ENCODE peak calls at places on chromosomes 5 and 9, in six cellular contexts. B is heart left ventricle, P is HFFc6, C is adrenal gland, I is Calu3, J is cardiac fibroblast. A is an unnamed sample.

GRCh38 chr5:170861855-170862766 is at the start of gene RANBP17:
- DNase-seq in B (peak), P (peak), C (peak), I (peak), J (peak), A (peak)

GRCh38 chr9:33884856-33885701 is 68.1 kb downstream of the UBE2R2 start:
- DNase-seq in B (peak), P (peak), C (no peak), I (peak), J (peak), A (peak)

GRCh38 chr5:132417461-132417860 is 48.0 kb downstream of the SLC22A5 start:
- DNase-seq in B (no peak), P (no peak), C (no peak), I (no peak), J (no peak), A (no peak)

GRCh38 chr5:178797101-178797521 is 62.6 kb upstream of the ZNF354B start:
- DNase-seq in B (no peak), P (no peak), C (no peak), I (no peak), J (no peak), A (no peak)

GRCh38 chr9:101727621-101728524 is 10.6 kb downstream of the GRIN3A start:
- DNase-seq in B (no peak), P (peak), C (no peak), I (peak), J (peak), A (peak)

GRCh38 chr5:61010759-61011460 is 65.9 kb downstream of the NDUFAF2 start:
- DNase-seq in B (no peak), P (peak), C (no peak), I (no peak), J (peak), A (no peak)

GRCh38 chr9:135334953-135335460 is 144.6 kb upstream of the PPP1R26 start:
- DNase-seq in B (no peak), P (no peak), C (peak), I (no peak), J (no peak), A (no peak)

GRCh38 chr5:92353107-92354030 is 970.3 kb upstream of the ARRDC3 start:
- DNase-seq in B (no peak), P (peak), C (no peak), I (peak), J (peak), A (peak)

GRCh38 chr5:59785701-59786100 is 107.8 kb downstream of the PDE4D start:
- DNase-seq in B (no peak), P (no peak), C (no peak), I (no peak), J (no peak), A (no peak)

GRCh38 chr5:90602681-90603080 is 44.1 kb downstream of the ADGRV1 start:
- DNase-seq in B (no peak), P (no peak), C (no peak), I (no peak), J (no peak), A (no peak)

GRCh38 chr9:79944991-79945390 is 373.2 kb downstream of the TLE4 start:
- DNase-seq in B (no peak), P (no peak), C (no peak), I (no peak), J (no peak), A (no peak)

GRCh38 chr5:2757563-2758311 is 6.3 kb upstream of the IRX2 start:
- DNase-seq in B (no peak), P (peak), C (peak), I (no peak), J (peak), A (peak)

GRCh38 chr5:82351754-82352145 is 73.6 kb upstream of the RPS23 start:
- DNase-seq in B (no peak), P (peak), C (no peak), I (peak), J (peak), A (peak)

GRCh38 chr5:146796911-146797310 is 81.6 kb downstream of the PPP2R2B start:
- DNase-seq in B (no peak), P (no peak), C (no peak), I (no peak), J (no peak), A (no peak)

GRCh38 chr5:123561230-123561629 is 49.3 kb downstream of the CSNK1G3 start:
- DNase-seq in B (no peak), P (no peak), C (no peak), I (no peak), J (no peak), A (no peak)

GRCh38 chr5:179907570-179908324 is at the start of gene TBC1D9B:
- DNase-seq in B (peak), P (peak), C (peak), I (peak), J (peak), A (peak)

GRCh38 chr9:297104-297794 is 82.6 kb downstream of the DOCK8 start:
- DNase-seq in B (no peak), P (no peak), C (peak), I (peak), J (no peak), A (no peak)

GRCh38 chr5:168974081-168974480 is 326.9 kb downstream of the SLIT3 start:
- DNase-seq in B (no peak), P (no peak), C (no peak), I (no peak), J (no peak), A (no peak)

GRCh38 chr5:81424728-81425127 is 30.8 kb upstream of the ACOT12 start:
- DNase-seq in B (no peak), P (no peak), C (no peak), I (no peak), J (peak), A (peak)

GRCh38 chr5:26940981-26941380 is 97.4 kb downstream of the CDH9 start:
- DNase-seq in B (no peak), P (no peak), C (no peak), I (no peak), J (no peak), A (no peak)

GRCh38 chr9:83266618-83267543 is 203.9 kb upstream of the RASEF start:
- DNase-seq in B (peak), P (no peak), C (peak), I (peak), J (peak), A (peak)

GRCh38 chr5:61277190-61277589 is 54.9 kb upstream of the ZSWIM6 start:
- DNase-seq in B (no peak), P (peak), C (no peak), I (no peak), J (peak), A (peak)

GRCh38 chr5:180820788-180821321 is 18.2 kb upstream of the MGAT1 start:
- DNase-seq in B (peak), P (no peak), C (no peak), I (no peak), J (no peak), A (no peak)

GRCh38 chr5:52999357-52999949 is 10.3 kb downstream of the ITGA2 start:
- DNase-seq in B (no peak), P (peak), C (no peak), I (no peak), J (peak), A (peak)

GRCh38 chr5:160506006-160507004 is 84.7 kb downstream of the PTTG1 start:
- DNase-seq in B (peak), P (peak), C (peak), I (no peak), J (peak), A (peak)

GRCh38 chr9:82972446-82972845 is 90.5 kb downstream of the RASEF start:
- DNase-seq in B (no peak), P (no peak), C (no peak), I (no peak), J (no peak), A (no peak)

GRCh38 chr9:82170079-82170662 is 181.6 kb downstream of the SPATA31D1 start:
- DNase-seq in B (no peak), P (no peak), C (no peak), I (no peak), J (no peak), A (no peak)

GRCh38 chr5:62574599-62574998 is 4.0 kb upstream of the LRRC70 start:
- DNase-seq in B (no peak), P (no peak), C (no peak), I (no peak), J (no peak), A (no peak)

GRCh38 chr5:22560115-22560514 is 293.0 kb downstream of the CDH12 start:
- DNase-seq in B (no peak), P (peak), C (no peak), I (no peak), J (peak), A (peak)

GRCh38 chr9:91151741-91152095 is 210.0 kb downstream of the AUH start:
- DNase-seq in B (no peak), P (no peak), C (no peak), I (no peak), J (no peak), A (no peak)

GRCh38 chr9:136171801-136172411 is 33.0 kb downstream of the LHX3 start:
- DNase-seq in B (no peak), P (no peak), C (no peak), I (no peak), J (no peak), A (no peak)

GRCh38 chr5:140112685-140113179 is 1.2 kb upstream of the PURA start:
- DNase-seq in B (peak), P (peak), C (no peak), I (no peak), J (peak), A (peak)

GRCh38 chr9:104009853-104010252 is 84.3 kb upstream of the SMC2 start:
- DNase-seq in B (no peak), P (no peak), C (no peak), I (no peak), J (peak), A (no peak)

GRCh38 chr9:77392328-77392727 is 215.0 kb downstream of the VPS13A start:
- DNase-seq in B (no peak), P (no peak), C (no peak), I (no peak), J (no peak), A (no peak)

GRCh38 chr5:135857630-135858311 is 23.3 kb downstream of the SLC25A48 start:
- DNase-seq in B (no peak), P (no peak), C (no peak), I (no peak), J (no peak), A (no peak)